ENCODE peak calls at places on chromosomes 4 and X, in seven cellular contexts. One of them, this sample, is unnamed.
A peak's percentile ranks its signal among the peaks of the same experiment; 100 is the strongest.

GRCh38 chr4:67327245-67327860 is 217.9 kb downstream of the CENPC start:
- DNase-seq in GM12878: peak; percentile 9
- DNase-seq in transverse colon: peak; percentile 46
- DNase-seq in breast epithelium: peak; percentile 19
- DNase-seq in HepG2: peak; percentile 64
- DNase-seq in HCT116: peak; percentile 32
- DNase-seq in sigmoid colon: no peak
- DNase-seq in this sample: peak; percentile 57

GRCh38 chr4:112910109-112910736 is 139.2 kb upstream of the ANK2 start:
- DNase-seq in HCT116: no peak
- DNase-seq in breast epithelium: no peak
- DNase-seq in transverse colon: no peak
- DNase-seq in HepG2: no peak
- DNase-seq in sigmoid colon: no peak
- DNase-seq in GM12878: no peak
- DNase-seq in this sample: no peak

GRCh38 chr4:152468408-152468807 is 67.5 kb downstream of the FBXW7 start:
- DNase-seq in GM12878: no peak
- DNase-seq in sigmoid colon: no peak
- DNase-seq in HCT116: no peak
- DNase-seq in breast epithelium: no peak
- DNase-seq in transverse colon: no peak
- DNase-seq in HepG2: no peak
- DNase-seq in this sample: no peak

GRCh38 chrX:34493086-34493485 is 164.0 kb downstream of the TMEM47 start:
- DNase-seq in HCT116: no peak
- DNase-seq in breast epithelium: no peak
- DNase-seq in sigmoid colon: no peak
- DNase-seq in transverse colon: no peak
- DNase-seq in HepG2: no peak
- DNase-seq in GM12878: no peak
- DNase-seq in this sample: no peak

GRCh38 chr4:172356002-172356401 is 542.8 kb downstream of the GALNTL6 start:
- DNase-seq in breast epithelium: no peak
- DNase-seq in transverse colon: no peak
- DNase-seq in HepG2: no peak
- DNase-seq in HCT116: no peak
- DNase-seq in sigmoid colon: no peak
- DNase-seq in GM12878: no peak
- DNase-seq in this sample: no peak

GRCh38 chr4:85050736-85051135 is 84.2 kb upstream of the WDFY3 start:
- DNase-seq in HepG2: no peak
- DNase-seq in sigmoid colon: no peak
- DNase-seq in GM12878: no peak
- DNase-seq in transverse colon: no peak
- DNase-seq in breast epithelium: no peak
- DNase-seq in HCT116: no peak
- DNase-seq in this sample: no peak

GRCh38 chr4:152661649-152662048 is 18.1 kb downstream of the TMEM154 start:
- DNase-seq in GM12878: no peak
- DNase-seq in breast epithelium: no peak
- DNase-seq in HCT116: no peak
- DNase-seq in transverse colon: no peak
- DNase-seq in sigmoid colon: no peak
- DNase-seq in HepG2: no peak
- DNase-seq in this sample: no peak

GRCh38 chrX:16601885-16602284 is 48.1 kb upstream of the S100G start:
- DNase-seq in sigmoid colon: no peak
- DNase-seq in GM12878: no peak
- DNase-seq in HepG2: no peak
- DNase-seq in HCT116: no peak
- DNase-seq in transverse colon: no peak
- DNase-seq in breast epithelium: no peak
- DNase-seq in this sample: no peak

GRCh38 chr4:121307441-121308327 is 73.1 kb downstream of the QRFPR start:
- DNase-seq in transverse colon: peak; percentile 32
- DNase-seq in GM12878: peak; percentile 51
- DNase-seq in HepG2: peak; percentile 34
- DNase-seq in HCT116: peak; percentile 63
- DNase-seq in sigmoid colon: no peak
- DNase-seq in breast epithelium: no peak
- DNase-seq in this sample: no peak

GRCh38 chrX:12999422-12999821 is 24.5 kb downstream of the TMSB4X start:
- DNase-seq in breast epithelium: no peak
- DNase-seq in GM12878: no peak
- DNase-seq in HepG2: no peak
- DNase-seq in transverse colon: no peak
- DNase-seq in HCT116: no peak
- DNase-seq in sigmoid colon: no peak
- DNase-seq in this sample: no peak

GRCh38 chr4:98928131-98928504 is 815 bp downstream of the EIF4E start:
- DNase-seq in transverse colon: peak; percentile 75
- DNase-seq in breast epithelium: peak; percentile 56
- DNase-seq in HCT116: peak; percentile 64
- DNase-seq in HepG2: peak; percentile 76
- DNase-seq in sigmoid colon: peak; percentile 79
- DNase-seq in GM12878: no peak
- DNase-seq in this sample: peak; percentile 65

GRCh38 chr4:156512622-156513021 is 459.0 kb downstream of the PDGFC start:
- DNase-seq in GM12878: no peak
- DNase-seq in HCT116: no peak
- DNase-seq in breast epithelium: no peak
- DNase-seq in sigmoid colon: no peak
- DNase-seq in HepG2: no peak
- DNase-seq in transverse colon: no peak
- DNase-seq in this sample: no peak

GRCh38 chr4:160193787-160194186 is 1090.9 kb downstream of the RAPGEF2 start:
- DNase-seq in sigmoid colon: no peak
- DNase-seq in transverse colon: no peak
- DNase-seq in breast epithelium: no peak
- DNase-seq in GM12878: no peak
- DNase-seq in HepG2: no peak
- DNase-seq in HCT116: no peak
- DNase-seq in this sample: no peak

GRCh38 chr4:108417923-108418322 is 202.5 kb upstream of the RPL34 start:
- DNase-seq in transverse colon: no peak
- DNase-seq in GM12878: no peak
- DNase-seq in sigmoid colon: no peak
- DNase-seq in HepG2: no peak
- DNase-seq in breast epithelium: no peak
- DNase-seq in HCT116: no peak
- DNase-seq in this sample: no peak

GRCh38 chr4:139654516-139654915 is 11.1 kb upstream of the MGST2 start:
- DNase-seq in HCT116: no peak
- DNase-seq in transverse colon: no peak
- DNase-seq in GM12878: no peak
- DNase-seq in HepG2: no peak
- DNase-seq in breast epithelium: no peak
- DNase-seq in sigmoid colon: no peak
- DNase-seq in this sample: no peak
- TF ChIP-seq POLR2A in HCT116: no peak
- TF ChIP-seq POLR2A in transverse colon: no peak
- TF ChIP-seq POLR2A in GM12878: no peak
- TF ChIP-seq POLR2A in HepG2: no peak
- TF ChIP-seq POLR2A in breast epithelium: no peak
- TF ChIP-seq POLR2A in sigmoid colon: no peak
- TF ChIP-seq POLR2A in this sample: no peak

GRCh38 chrX:74321191-74321590 is 17.2 kb downstream of the ZCCHC13 start:
- DNase-seq in HepG2: no peak
- DNase-seq in transverse colon: no peak
- DNase-seq in GM12878: no peak
- DNase-seq in breast epithelium: no peak
- DNase-seq in sigmoid colon: no peak
- DNase-seq in HCT116: no peak
- DNase-seq in this sample: no peak

DNA sequence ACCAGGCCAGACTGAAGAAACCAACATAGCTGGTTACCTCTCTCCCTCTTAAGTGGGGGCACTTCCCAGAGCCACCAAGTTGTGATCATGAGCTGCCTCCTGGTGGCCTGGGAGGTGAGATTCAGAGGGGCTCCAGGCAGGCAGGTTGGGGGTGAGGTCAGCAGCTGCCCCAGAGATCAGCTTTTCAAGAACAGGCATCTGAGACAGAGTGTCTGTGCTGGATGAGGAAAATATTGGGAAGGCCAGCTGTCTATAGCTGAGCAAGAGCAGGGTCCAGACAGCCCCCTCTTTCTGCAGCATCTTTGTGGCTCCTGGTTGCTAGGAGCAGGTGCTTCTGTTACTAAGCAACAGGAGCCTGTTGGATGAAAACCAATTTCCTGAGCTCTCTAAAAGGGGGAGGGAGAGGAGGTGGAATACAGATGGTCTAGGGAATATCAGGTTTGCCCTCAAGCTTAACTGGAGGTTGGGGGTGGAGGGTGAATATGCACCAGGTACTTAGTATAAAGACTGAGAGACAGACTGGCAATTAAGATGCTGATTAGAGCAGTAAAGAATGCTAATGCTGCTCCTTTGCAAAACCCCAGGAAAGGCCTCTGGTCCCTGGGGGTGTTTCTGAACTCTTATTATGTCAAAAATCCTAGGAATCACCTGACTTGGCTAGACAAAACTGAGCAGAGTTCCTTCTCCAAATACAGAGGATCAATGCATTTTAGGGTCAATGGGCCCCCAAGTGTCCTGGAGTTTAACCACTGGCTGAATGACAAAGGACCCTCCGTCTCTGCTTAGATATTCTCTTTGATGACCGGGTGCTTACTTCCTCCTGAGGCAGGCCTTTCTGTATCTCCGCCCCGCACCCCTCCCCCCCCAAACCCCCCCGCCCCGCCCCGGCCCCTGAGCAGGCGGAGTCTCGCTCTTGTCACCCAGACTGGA is 21.4 kb downstream of the ZCCHC13 start:
- DNase-seq in sigmoid colon: no peak
- DNase-seq in breast epithelium: no peak
- DNase-seq in HepG2: no peak
- DNase-seq in transverse colon: no peak
- DNase-seq in HCT116: no peak
- DNase-seq in GM12878: no peak
- DNase-seq in this sample: no peak
- TF ChIP-seq POLR2AphosphoS5 in sigmoid colon: no peak
- TF ChIP-seq POLR2AphosphoS5 in breast epithelium: no peak
- TF ChIP-seq POLR2AphosphoS5 in HepG2: no peak
- TF ChIP-seq POLR2AphosphoS5 in transverse colon: no peak
- TF ChIP-seq POLR2AphosphoS5 in HCT116: no peak
- TF ChIP-seq POLR2AphosphoS5 in GM12878: no peak
- TF ChIP-seq POLR2AphosphoS5 in this sample: no peak

GRCh38 chr4:88866862-88867550 is 169.4 kb upstream of the NAP1L5 start:
- DNase-seq in HepG2: no peak
- DNase-seq in transverse colon: no peak
- DNase-seq in HCT116: no peak
- DNase-seq in GM12878: no peak
- DNase-seq in breast epithelium: no peak
- DNase-seq in sigmoid colon: no peak
- DNase-seq in this sample: no peak
- H3K27ac ChIP-seq in HepG2: no peak overlapping the region
- H3K27ac ChIP-seq in transverse colon: no peak overlapping the region
- H3K27ac ChIP-seq in HCT116: no peak overlapping the region
- H3K27ac ChIP-seq in GM12878: no peak overlapping the region
- H3K27ac ChIP-seq in breast epithelium: no peak overlapping the region
- H3K27ac ChIP-seq in sigmoid colon: no peak overlapping the region
- H3K27ac ChIP-seq in this sample: no peak overlapping the region

GRCh38 chr4:4577359-4577875 is 35.6 kb upstream of the STX18 start:
- DNase-seq in transverse colon: no peak
- DNase-seq in HCT116: no peak
- DNase-seq in HepG2: no peak
- DNase-seq in sigmoid colon: no peak
- DNase-seq in GM12878: no peak
- DNase-seq in breast epithelium: no peak
- DNase-seq in this sample: no peak
- TF ChIP-seq POLR2A in transverse colon: no peak
- TF ChIP-seq POLR2A in HCT116: no peak
- TF ChIP-seq POLR2A in HepG2: no peak
- TF ChIP-seq POLR2A in sigmoid colon: no peak
- TF ChIP-seq POLR2A in GM12878: no peak
- TF ChIP-seq POLR2A in breast epithelium: no peak
- TF ChIP-seq POLR2A in this sample: no peak

DNA sequence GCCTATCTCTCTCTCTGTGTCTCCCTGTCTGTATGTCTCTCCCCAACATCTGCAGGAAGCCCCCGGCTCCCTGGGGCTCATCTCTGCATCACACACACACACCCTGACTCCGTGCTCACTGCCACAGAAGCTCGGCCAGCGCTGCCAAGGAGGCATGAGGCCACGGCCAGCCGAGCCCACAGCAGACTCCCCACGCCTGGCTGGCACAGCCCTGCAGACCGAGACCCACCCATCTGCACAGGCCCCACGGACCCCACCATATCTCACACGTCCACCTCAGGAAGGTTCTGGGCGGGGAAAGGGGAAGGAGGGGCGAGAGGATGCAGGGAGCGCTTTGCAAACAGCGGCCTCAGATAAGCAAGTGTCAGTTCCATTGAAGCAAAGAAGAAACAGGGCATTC is 28.5 kb upstream of the SLC25A6 start:
- DNase-seq in GM12878: no peak
- DNase-seq in HepG2: no peak
- DNase-seq in sigmoid colon: peak; percentile 57
- DNase-seq in breast epithelium: no peak
- DNase-seq in transverse colon: no peak
- DNase-seq in HCT116: no peak
- DNase-seq in this sample: no peak
- TF ChIP-seq POLR2AphosphoS5 in GM12878: no peak
- TF ChIP-seq POLR2AphosphoS5 in HepG2: peak; percentile 21
- TF ChIP-seq POLR2AphosphoS5 in sigmoid colon: no peak
- TF ChIP-seq POLR2AphosphoS5 in breast epithelium: no peak
- TF ChIP-seq POLR2AphosphoS5 in transverse colon: no peak
- TF ChIP-seq POLR2AphosphoS5 in HCT116: no peak
- TF ChIP-seq POLR2AphosphoS5 in this sample: no peak

GRCh38 chr4:183399166-183399565 is 45.3 kb upstream of the CDKN2AIP start:
- DNase-seq in transverse colon: no peak
- DNase-seq in HepG2: no peak
- DNase-seq in sigmoid colon: peak; percentile 57
- DNase-seq in HCT116: no peak
- DNase-seq in breast epithelium: no peak
- DNase-seq in GM12878: no peak
- DNase-seq in this sample: no peak

GRCh38 chr4:183399616-183400015 is 44.8 kb upstream of the CDKN2AIP start:
- DNase-seq in sigmoid colon: peak; percentile 43
- DNase-seq in HCT116: no peak
- DNase-seq in transverse colon: no peak
- DNase-seq in HepG2: no peak
- DNase-seq in GM12878: no peak
- DNase-seq in breast epithelium: no peak
- DNase-seq in this sample: no peak

GRCh38 chr4:183398298-183399129 is 45.9 kb upstream of the CDKN2AIP start:
- DNase-seq in HCT116: no peak
- DNase-seq in transverse colon: peak; percentile 74
- DNase-seq in HepG2: peak; percentile 51
- DNase-seq in sigmoid colon: peak; percentile 85
- DNase-seq in GM12878: no peak
- DNase-seq in breast epithelium: no peak
- DNase-seq in this sample: peak; percentile 74

GRCh38 chr4:183396187-183396738 is 48.2 kb upstream of the CDKN2AIP start:
- DNase-seq in sigmoid colon: no peak
- DNase-seq in transverse colon: no peak
- DNase-seq in GM12878: no peak
- DNase-seq in breast epithelium: no peak
- DNase-seq in HCT116: no peak
- DNase-seq in HepG2: no peak
- DNase-seq in this sample: no peak

GRCh38 chr4:183397741-183398297 is 46.6 kb upstream of the CDKN2AIP start:
- DNase-seq in HepG2: no peak
- DNase-seq in transverse colon: no peak
- DNase-seq in sigmoid colon: peak; percentile 52
- DNase-seq in breast epithelium: no peak
- DNase-seq in HCT116: no peak
- DNase-seq in GM12878: no peak
- DNase-seq in this sample: no peak
- H3K27ac ChIP-seq in HepG2: no peak overlapping the region
- H3K27ac ChIP-seq in transverse colon: no peak overlapping the region
- H3K27ac ChIP-seq in sigmoid colon: no peak overlapping the region
- H3K27ac ChIP-seq in breast epithelium: no peak overlapping the region
- H3K27ac ChIP-seq in HCT116: no peak overlapping the region
- H3K27ac ChIP-seq in GM12878: no peak overlapping the region
- H3K27ac ChIP-seq in this sample: peak overlapping the region; percentile 64

This sample was measured in stomach.